ENCODE peak calls at places on chromosomes 4 and X, in nine cellular contexts. D, F, P, H, I, O, K, Y and T are unnamed samples. For H3K9me3 and H3K4me1, the result is how much of the 10 kb centered on the place peaks cover.

GRCh38 chrX:80246273-80246672 is 174.0 kb upstream of the TENT5D start:
- DNase-seq in D (no peak), F (no peak), P (no peak), H (no peak), I (no peak), O (no peak), K (no peak), Y (no peak), T (no peak)

GRCh38 chr4:3675251-3676115 is 90.7 kb upstream of the ADRA2C start:
- DNase-seq in D (no peak), F (no peak), P (no peak), H (peak), I (no peak), O (no peak), K (peak), Y (no peak), T (no peak)

GRCh38 chr4:25580633-25581467 is 74.8 kb upstream of the SLC34A2 start:
- DNase-seq in D (no peak), F (no peak), P (no peak), H (no peak), I (no peak), O (no peak), K (no peak), Y (no peak), T (no peak)

GRCh38 chrX:43218198-43218597 is 437.9 kb upstream of the MAOA start:
- DNase-seq in D (no peak), F (no peak), P (no peak), H (no peak), I (no peak), O (no peak), K (no peak), Y (no peak), T (no peak)

GRCh38 chrX:68498508-68499379 is at the start of gene YIPF6:
- DNase-seq in D (peak), F (peak), P (peak), H (peak), I (peak), O (peak), K (peak), Y (peak), T (peak)

GRCh38 chr4:81919238-81919637 is 447.5 kb upstream of the RASGEF1B start:
- DNase-seq in D (no peak), F (no peak), P (no peak), H (no peak), I (no peak), O (no peak), K (no peak), Y (peak), T (no peak)

GRCh38 chr4:156109943-156110925 is 156.6 kb upstream of the CTSO start:
- DNase-seq in D (no peak), F (no peak), P (peak), H (no peak), I (no peak), O (peak), K (no peak), Y (peak), T (no peak)

GRCh38 chrX:111262086-111262485 is 8.2 kb downstream of the CAPN6 start:
- DNase-seq in D (no peak), F (no peak), P (peak), H (no peak), I (no peak), O (no peak), K (no peak), Y (no peak), T (no peak)

GRCh38 chr4:8643441-8643840 is 50.9 kb downstream of the CPZ start:
- DNase-seq in D (no peak), F (no peak), P (no peak), H (peak), I (no peak), O (no peak), K (peak), Y (no peak), T (no peak)

GRCh38 chrX:111568356-111568755 is 56.9 kb downstream of the SERTM2 start:
- DNase-seq in D (no peak), F (no peak), P (peak), H (no peak), I (no peak), O (no peak), K (no peak), Y (peak), T (no peak)

GRCh38 chr4:38411092-38411491 is 252.9 kb upstream of the KLF3 start:
- DNase-seq in D (no peak), F (no peak), P (peak), H (no peak), I (no peak), O (no peak), K (no peak), Y (no peak), T (no peak)

GRCh38 chr4:69881173-69881773 is 21.3 kb upstream of the SULT1E1 start:
- DNase-seq in D (no peak), F (no peak), P (peak), H (no peak), I (peak), O (peak), K (no peak), Y (peak), T (no peak)

GRCh38 chr4:124806403-124806802 is 93.9 kb upstream of the ANKRD50 start:
- DNase-seq in D (no peak), F (peak), P (peak), H (no peak), I (no peak), O (no peak), K (no peak), Y (peak), T (no peak)

GRCh38 chr4:48064349-48064748 is 47.8 kb downstream of the NIPAL1 start:
- DNase-seq in D (no peak), F (no peak), P (no peak), H (no peak), I (no peak), O (no peak), K (no peak), Y (no peak), T (no peak)

GRCh38 chrX:123184199-123184857 is at the start of gene GRIA3:
- DNase-seq in D (no peak), F (no peak), P (peak), H (peak), I (no peak), O (no peak), K (no peak), Y (no peak), T (no peak)

GRCh38 chrX:57366430-57366829 is 79.9 kb downstream of the FAAH2 start:
- DNase-seq in D (no peak), F (no peak), P (no peak), H (no peak), I (no peak), O (no peak), K (no peak), Y (no peak), T (no peak)

GRCh38 chrX:111013778-111014455 is 82.1 kb upstream of the PAK3 start:
- DNase-seq in D (no peak), F (no peak), P (no peak), H (no peak), I (no peak), O (no peak), K (no peak), Y (no peak), T (no peak)

GRCh38 chrX:134735015-134735414 is 76.7 kb upstream of the PLAC1 start:
- DNase-seq in D (no peak), F (no peak), P (no peak), H (no peak), I (no peak), O (no peak), K (no peak), Y (no peak), T (no peak)

GRCh38 chr4:109434007-109434792 is 585 bp downstream of the SEC24B start:
- DNase-seq in D (peak), F (no peak), P (peak), H (peak), I (peak), O (peak), K (peak), Y (peak), T (no peak)

GRCh38 chrX:24494544-24495113 is 29.5 kb downstream of the PDK3 start:
- DNase-seq in D (no peak), F (no peak), P (peak), H (no peak), I (peak), O (peak), K (no peak), Y (peak), T (no peak)

GRCh38 chrX:50799531-50799961 is 14.4 kb downstream of the SHROOM4 start:
- DNase-seq in D (peak), F (no peak), P (peak), H (no peak), I (no peak), O (no peak), K (no peak), Y (peak), T (no peak)

GRCh38 chr4:27198971-27199370 is 338.3 kb downstream of the STIM2 start:
- DNase-seq in D (no peak), F (no peak), P (no peak), H (no peak), I (no peak), O (no peak), K (no peak), Y (no peak), T (no peak)

GRCh38 chr4:5300275-5300674 is 249.0 kb downstream of the STK32B start:
- DNase-seq in D (no peak), F (no peak), P (no peak), H (no peak), I (no peak), O (no peak), K (no peak), Y (no peak), T (no peak)

GRCh38 chr4:125664091-125664767 is 349.5 kb downstream of the FAT4 start:
- DNase-seq in D (no peak), F (no peak), P (peak), H (no peak), I (no peak), O (no peak), K (no peak), Y (no peak), T (no peak)

GRCh38 chr4:7044415-7044930 is 1.3 kb downstream of the TADA2B start:
- DNase-seq in D (no peak), F (no peak), P (no peak), H (no peak), I (no peak), O (no peak), K (no peak), Y (no peak), T (no peak)

GRCh38 chr4:34183916-34184315 is 2060.4 kb downstream of the ARAP2 start:
- DNase-seq in D (no peak), F (no peak), P (peak), H (no peak), I (no peak), O (no peak), K (no peak), Y (no peak), T (no peak)

GRCh38 chrX:7372843-7373525 is 225.0 kb upstream of the PUDP start:
- DNase-seq in D (no peak), F (no peak), P (peak), H (no peak), I (no peak), O (no peak), K (no peak), Y (peak), T (no peak)

GRCh38 chr4:188091-188490 is 63.8 kb downstream of the ZNF718 start:
- DNase-seq in D (no peak), F (no peak), P (no peak), H (no peak), I (no peak), O (no peak), K (no peak), Y (no peak), T (no peak)
- H3K9me3 ChIP-seq in D (under half), F (under half), P (under half), H (under half), I (under half), O (half or more), K (half or more), Y (under half), T (half or more)

GRCh38 chr4:188573104-188573503 is 433.9 kb downstream of the TRIML1 start:
- DNase-seq in D (no peak), F (no peak), P (no peak), H (no peak), I (no peak), O (no peak), K (no peak), Y (no peak), T (no peak)
- H3K4me1 ChIP-seq in D (under half), F (under half), P (under half), H (under half), I (under half), O (under half), K (under half), Y (under half), T (under half)

GRCh38 chrX:152601848-152602616 is 35.7 kb upstream of the GABRQ start:
- DNase-seq in D (no peak), F (no peak), P (peak), H (no peak), I (peak), O (no peak), K (no peak), Y (no peak), T (no peak)
- TF ChIP-seq CTCF in D (no peak), F (peak), P (no peak), H (no peak), I (no peak), O (no peak), K (no peak), Y (no peak), T (no peak)

GRCh38 chr4:76197971-76198410 is 15.6 kb downstream of the SCARB2 start:
- DNase-seq in D (peak), F (no peak), P (peak), H (no peak), I (no peak), O (no peak), K (no peak), Y (peak), T (no peak)
- H3K9me3 ChIP-seq in D (under half), F (under half), P (under half), H (under half), I (under half), O (under half), K (under half), Y (under half), T (under half)

GRCh38 chr4:142351958-142352357 is 494.1 kb downstream of the INPP4B start:
- DNase-seq in D (no peak), F (no peak), P (no peak), H (no peak), I (no peak), O (no peak), K (no peak), Y (no peak), T (no peak)

GRCh38 chr4:142345909-142346308 is 500.2 kb downstream of the INPP4B start:
- DNase-seq in D (no peak), F (no peak), P (no peak), H (no peak), I (no peak), O (no peak), K (no peak), Y (no peak), T (no peak)

GRCh38 chr4:142348489-142349076 is 497.5 kb downstream of the INPP4B start:
- DNase-seq in D (no peak), F (no peak), P (no peak), H (no peak), I (no peak), O (no peak), K (no peak), Y (no peak), T (no peak)

GRCh38 chr4:142350886-142351285 is 495.2 kb downstream of the INPP4B start:
- DNase-seq in D (no peak), F (no peak), P (no peak), H (no peak), I (peak), O (no peak), K (no peak), Y (peak), T (no peak)

DNA sequence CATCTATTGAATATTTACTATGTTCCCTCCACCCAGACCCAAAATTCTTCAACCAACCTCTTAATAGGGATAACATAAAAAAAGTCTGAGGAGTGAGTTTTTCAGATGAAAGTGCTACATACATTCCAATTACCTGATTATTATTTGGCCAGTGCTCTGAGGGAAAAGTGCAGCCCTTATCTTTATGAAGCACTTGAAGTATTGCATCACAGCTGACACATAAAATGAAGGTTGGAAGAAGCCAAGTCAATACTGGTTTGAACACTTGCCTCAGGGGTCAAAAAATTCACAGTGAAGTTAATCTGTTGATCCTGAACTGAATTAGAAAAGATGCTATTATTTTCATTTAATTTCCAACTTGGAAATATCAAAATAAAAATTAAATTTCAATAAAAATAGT is 498.9 kb downstream of the INPP4B start:
- DNase-seq in D (no peak), F (no peak), P (peak), H (no peak), I (no peak), O (no peak), K (no peak), Y (peak), T (no peak)
- H3K4me1 ChIP-seq in D (under half), F (under half), P (under half), H (under half), I (under half), O (half or more), K (under half), Y (under half), T (under half)

DNA sequence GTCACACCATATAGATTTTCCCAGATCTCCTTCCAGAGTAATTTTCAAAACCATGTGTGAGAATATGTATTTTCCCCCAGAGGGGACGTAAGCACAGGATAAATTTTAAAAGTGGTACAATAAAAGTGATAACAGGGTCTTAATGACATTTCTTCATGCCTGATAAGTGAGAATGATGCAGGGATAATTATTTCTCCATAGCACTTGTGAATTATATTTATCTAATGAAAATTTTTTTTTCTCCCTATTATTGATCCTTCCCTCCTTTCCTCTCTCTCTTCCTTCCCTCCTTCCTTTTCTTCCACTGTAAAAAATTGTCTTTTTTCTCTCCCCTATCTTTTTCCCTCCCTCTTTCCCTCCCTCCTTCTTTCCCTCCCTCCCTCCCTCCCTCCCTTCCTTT is 17.0 kb upstream of the TRPC3 start:
- DNase-seq in D (no peak), F (no peak), P (no peak), H (no peak), I (no peak), O (no peak), K (no peak), Y (no peak), T (no peak)
- TF ChIP-seq CTCF in D (no peak), F (no peak), P (no peak), H (no peak), I (no peak), O (no peak), K (no peak), Y (no peak), T (no peak)

GRCh38 chr4:140754918-140755810 is 1.0 kb downstream of the TBC1D9 start:
- DNase-seq in D (no peak), F (no peak), P (no peak), H (no peak), I (peak), O (no peak), K (no peak), Y (no peak), T (no peak)

GRCh38 chr4:140756292-140757219 is at the start of gene TBC1D9:
- DNase-seq in D (peak), F (peak), P (peak), H (peak), I (peak), O (peak), K (peak), Y (peak), T (peak)

GRCh38 chr4:140755811-140756291 is 334 bp downstream of the TBC1D9 start:
- DNase-seq in D (peak), F (no peak), P (peak), H (peak), I (no peak), O (peak), K (no peak), Y (peak), T (no peak)

GRCh38 chr4:140752669-140753068 is 3.5 kb downstream of the TBC1D9 start:
- DNase-seq in D (no peak), F (no peak), P (no peak), H (no peak), I (no peak), O (no peak), K (no peak), Y (no peak), T (no peak)

DNA sequence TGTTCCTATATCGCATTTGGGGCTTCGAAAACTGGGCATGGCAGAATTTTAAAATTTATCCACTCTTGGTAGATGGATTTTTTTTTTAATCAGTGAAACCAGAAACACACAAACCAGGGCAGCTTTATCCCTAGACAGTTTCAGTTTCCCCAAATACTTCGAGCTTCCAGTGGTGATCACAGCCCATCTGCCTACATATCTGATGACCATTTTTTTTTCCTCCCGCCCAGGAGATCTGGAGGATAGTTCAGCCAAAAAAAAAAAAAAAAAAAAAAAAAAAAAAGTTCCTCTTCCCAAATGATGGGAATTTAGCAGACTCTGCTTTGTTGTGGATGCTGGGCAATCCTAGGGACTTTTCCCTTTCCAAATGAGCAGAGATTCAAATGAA is 1.0 kb upstream of the TBC1D9 start:
- DNase-seq in D (no peak), F (no peak), P (no peak), H (no peak), I (no peak), O (no peak), K (no peak), Y (no peak), T (no peak)
- H3K9me3 ChIP-seq in D (under half), F (under half), P (under half), H (under half), I (under half), O (under half), K (under half), Y (under half), T (under half)